ENCODE peak calls at places on chromosomes 6 and 20, in nine cellular contexts. R, Y, K, H, V, M, B, P and Z are unnamed samples.

GRCh38 chr6:75283907-75284284 is 696 bp downstream of the TMEM30A start:
- DNase-seq in R (no peak), Y (no peak), K (no peak), H (no peak), V (no peak), M (no peak), B (no peak), P (no peak), Z (peak; percentile 24)

GRCh38 chr6:162099685-162100084 is 627.9 kb downstream of the PRKN start:
- DNase-seq in R (no peak), Y (no peak), K (peak; percentile 96), H (peak; percentile 74), V (peak; percentile 92), M (no peak), B (peak; percentile 55), P (peak; percentile 30), Z (no peak)

GRCh38 chr6:151536280-151536534 is 42.4 kb downstream of the CCDC170 start:
- DNase-seq in R (no peak), Y (no peak), K (no peak), H (no peak), V (no peak), M (no peak), B (no peak), P (no peak), Z (no peak)

GRCh38 chr20:19583532-19584175 is 174.4 kb upstream of the RIN2 start:
- DNase-seq in R (no peak), Y (peak; percentile 84), K (peak; percentile 51), H (peak; percentile 87), V (peak; percentile 50), M (peak; percentile 91), B (peak; percentile 52), P (peak; percentile 83), Z (peak; percentile 77)

GRCh38 chr20:62824476-62825287 is 7.8 kb downstream of the COL9A3 start:
- DNase-seq in R (no peak), Y (no peak), K (peak; percentile 65), H (no peak), V (peak; percentile 32), M (peak; percentile 76), B (peak; percentile 66), P (no peak), Z (peak; percentile 87)

GRCh38 chr6:137233561-137234504 is 14.6 kb upstream of the IFNGR1 start:
- DNase-seq in R (no peak), Y (peak; percentile 67), K (peak; percentile 95), H (no peak), V (peak; percentile 83), M (no peak), B (no peak), P (no peak), Z (no peak)

GRCh38 chr6:101747711-101748110 is 354.2 kb downstream of the GRIK2 start:
- DNase-seq in R (no peak), Y (no peak), K (peak; percentile 72), H (no peak), V (no peak), M (no peak), B (no peak), P (no peak), Z (no peak)

GRCh38 chr6:155188707-155189496 is 74.9 kb upstream of the CLDN20 start:
- DNase-seq in R (no peak), Y (no peak), K (peak; percentile 88), H (no peak), V (peak; percentile 99), M (no peak), B (no peak), P (no peak), Z (no peak)

GRCh38 chr20:46572181-46572580 is 21.7 kb upstream of the OCSTAMP start:
- DNase-seq in R (no peak), Y (no peak), K (peak; percentile 24), H (no peak), V (no peak), M (no peak), B (no peak), P (no peak), Z (no peak)

GRCh38 chr6:85675030-85675819 is 32.5 kb upstream of the SYNCRIP start:
- DNase-seq in R (no peak), Y (peak; percentile 77), K (peak; percentile 54), H (no peak), V (peak; percentile 69), M (peak; percentile 21), B (no peak), P (no peak), Z (no peak)

GRCh38 chr20:45337367-45338120 is 10.7 kb downstream of the SDC4 start:
- DNase-seq in R (no peak), Y (peak; percentile 64), K (peak; percentile 94), H (peak; percentile 83), V (peak; percentile 81), M (no peak), B (peak; percentile 74), P (peak; percentile 69), Z (peak; percentile 66)
- H3K4me1 ChIP-seq in R (peaks cover 68% of the 10 kb centered on the region), Y (peaks cover 65% of the 10 kb centered on the region), K (peaks cover 44% of the 10 kb centered on the region), H (peaks cover 56% of the 10 kb centered on the region), V (peaks cover 56% of the 10 kb centered on the region), M (peaks cover 51% of the 10 kb centered on the region), B (peaks cover 34% of the 10 kb centered on the region), P (peaks cover 14% of the 10 kb centered on the region), Z (peaks cover 66% of the 10 kb centered on the region)

GRCh38 chr6:27494103-27494502 is 21.2 kb upstream of the ZNF184 start:
- DNase-seq in R (no peak), Y (no peak), K (no peak), H (no peak), V (no peak), M (no peak), B (no peak), P (no peak), Z (no peak)

GRCh38 chr6:27494987-27495385 is 22.1 kb upstream of the ZNF184 start:
- DNase-seq in R (no peak), Y (no peak), K (no peak), H (no peak), V (no peak), M (no peak), B (no peak), P (no peak), Z (no peak)

GRCh38 chr6:27492776-27493175 is 19.9 kb upstream of the ZNF184 start:
- DNase-seq in R (no peak), Y (no peak), K (no peak), H (no peak), V (no peak), M (no peak), B (no peak), P (no peak), Z (no peak)

GRCh38 chr6:27500177-27500576 is 27.3 kb upstream of the ZNF184 start:
- DNase-seq in R (no peak), Y (no peak), K (no peak), H (no peak), V (no peak), M (peak; percentile 62), B (no peak), P (no peak), Z (no peak)

GRCh38 chr6:27495386-27496135 is 22.7 kb upstream of the ZNF184 start:
- DNase-seq in R (no peak), Y (peak; percentile 54), K (peak; percentile 79), H (no peak), V (peak; percentile 85), M (peak; percentile 91), B (peak; percentile 48), P (no peak), Z (no peak)
- H3K4me3 ChIP-seq in R (peak overlapping the region; percentile 39), Y (peak overlapping the region; percentile 70), K (peak overlapping the region; percentile 62), H (peak overlapping the region; percentile 43), V (peak overlapping the region; percentile 82), M (peak overlapping the region; percentile 70), B (peak overlapping the region; percentile 24), P (peak overlapping the region; percentile 21), Z (no peak overlapping the region)

DNA sequence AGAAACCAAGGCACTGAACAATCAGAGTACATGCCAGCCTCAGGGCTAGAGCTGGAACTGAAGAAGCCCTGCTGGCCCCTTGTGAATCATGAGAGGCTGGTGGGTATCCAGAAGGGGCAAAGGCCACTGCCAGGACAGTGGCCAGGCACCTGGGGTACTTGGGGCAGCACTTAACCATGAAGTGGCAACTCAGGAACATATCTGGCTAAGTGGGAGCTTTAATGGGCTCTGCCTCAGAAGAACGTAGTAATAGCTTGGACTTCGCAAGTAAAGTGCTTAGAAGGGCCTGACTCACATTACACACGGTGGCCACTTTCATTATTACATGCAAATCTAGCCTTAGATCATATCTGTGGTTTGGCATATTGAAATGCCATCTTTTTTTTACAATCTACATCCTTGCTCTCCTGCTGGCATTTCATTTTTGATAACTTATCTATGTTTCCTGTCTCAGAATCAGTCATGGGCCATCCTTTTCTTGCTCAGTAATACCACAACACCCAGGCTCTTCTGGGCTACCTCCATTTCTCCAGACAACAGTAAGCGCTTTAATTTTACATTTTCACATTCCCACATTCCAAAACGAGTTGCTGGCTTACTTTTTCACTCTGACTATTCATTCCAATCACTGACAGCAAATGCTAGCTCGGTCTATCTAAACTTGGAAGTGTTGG is 21.6 kb downstream of the NAPB start:
- DNase-seq in R (no peak), Y (no peak), K (peak; percentile 61), H (no peak), V (no peak), M (no peak), B (peak; percentile 43), P (peak; percentile 55), Z (no peak)
- TF ChIP-seq CTCF in R (no peak), Y (no peak), K (no peak), H (peak; percentile 29), V (no peak), M (no peak), B (no peak), P (no peak), Z (no peak)

GRCh38 chr20:49888341-49889244 is 26.7 kb downstream of the SPATA2 start:
- DNase-seq in R (no peak), Y (no peak), K (peak; percentile 64), H (no peak), V (peak; percentile 66), M (peak; percentile 90), B (no peak), P (no peak), Z (no peak)

GRCh38 chr20:49887828-49888340 is 27.4 kb downstream of the SPATA2 start:
- DNase-seq in R (no peak), Y (no peak), K (no peak), H (no peak), V (no peak), M (no peak), B (no peak), P (no peak), Z (no peak)

GRCh38 chr20:49885558-49886332 is 29.6 kb downstream of the SPATA2 start:
- DNase-seq in R (no peak), Y (no peak), K (no peak), H (no peak), V (no peak), M (peak; percentile 34), B (no peak), P (no peak), Z (no peak)

GRCh38 chr20:49886571-49887203 is 28.6 kb downstream of the SPATA2 start:
- DNase-seq in R (no peak), Y (no peak), K (no peak), H (no peak), V (no peak), M (no peak), B (no peak), P (no peak), Z (peak; percentile 43)

DNA sequence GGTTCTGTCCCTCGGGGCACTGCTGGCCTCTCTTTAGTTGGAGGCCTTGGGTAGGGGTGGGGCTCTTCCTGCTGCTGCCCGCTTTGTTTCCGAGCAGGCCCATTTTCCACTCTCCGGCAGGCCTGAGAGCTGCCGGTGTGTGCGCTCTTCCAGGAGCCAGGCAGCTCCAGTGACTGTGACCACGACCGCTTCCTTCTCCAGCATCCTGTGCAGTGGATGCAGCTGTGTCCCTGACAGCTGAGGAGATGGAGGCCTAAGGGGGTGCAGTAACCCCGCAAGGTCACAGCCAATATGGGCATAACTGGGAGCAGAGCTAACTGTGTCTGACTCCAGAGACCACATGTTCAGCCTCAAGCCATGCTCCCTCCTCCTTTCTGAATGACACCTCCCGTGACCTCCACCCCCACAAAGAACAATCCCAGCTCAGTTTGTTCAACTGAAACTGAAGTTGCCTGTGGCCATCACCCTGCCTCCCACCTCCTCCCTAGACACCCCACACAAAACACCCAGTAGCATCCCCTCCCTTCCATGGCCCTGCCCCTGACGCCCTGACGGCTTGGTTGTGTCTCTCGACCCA is 28.0 kb downstream of the SPATA2 start:
- DNase-seq in R (no peak), Y (no peak), K (no peak), H (no peak), V (peak; percentile 17), M (no peak), B (no peak), P (no peak), Z (peak; percentile 34)
- H3K4me1 ChIP-seq in R (no peaks in the 10 kb centered on the region), Y (peaks cover 4% of the 10 kb centered on the region), K (peaks cover 19% of the 10 kb centered on the region), H (peaks cover 44% of the 10 kb centered on the region), V (peaks cover 8% of the 10 kb centered on the region), M (peaks cover 10% of the 10 kb centered on the region), B (peaks cover 17% of the 10 kb centered on the region), P (peaks cover 34% of the 10 kb centered on the region), Z (no peaks in the 10 kb centered on the region)